ENCODE peak calls at places on chromosomes 1 and 21, in four cellular contexts. G is SW480, W is fibroblast of lung, A is amygdala. O is an unnamed sample.
A peak's percentile ranks its signal among the peaks of the same experiment; 100 is the strongest.

GRCh38 chr1:115283249-115283648 is 54.8 kb downstream of the NGF start:
- DNase-seq in G (no peak), W (no peak), A (no peak), O (no peak)

GRCh38 chr1:143698016-143698415 is 273.8 kb downstream of the FAM72C start:
- DNase-seq in G (peak; percentile 69), W (no peak), A (no peak), O (no peak)

GRCh38 chr1:209411491-209411929 is 172.0 kb upstream of the CAMK1G start:
- DNase-seq in G (no peak), W (peak; percentile 65), A (no peak), O (no peak)

GRCh38 chr1:110337704-110338199 is 1.4 kb upstream of the RBM15 start:
- DNase-seq in G (peak; percentile 63), W (no peak), A (no peak), O (peak; percentile 18)

GRCh38 chr1:29673669-29674624 is 437.6 kb downstream of the PTPRU start:
- DNase-seq in G (no peak), W (no peak), A (no peak), O (no peak)

GRCh38 chr21:35149698-35150097 is 100.6 kb upstream of the RUNX1 start:
- DNase-seq in G (no peak), W (peak; percentile 90), A (no peak), O (no peak)

GRCh38 chr21:14684071-14684470 is 138.0 kb upstream of the SAMSN1 start:
- DNase-seq in G (no peak), W (no peak), A (no peak), O (no peak)

GRCh38 chr1:3695326-3696217 is 43.3 kb downstream of the TP73 start:
- DNase-seq in G (no peak), W (peak; percentile 11), A (no peak), O (no peak)

GRCh38 chr1:23116921-23117699 is 51.5 kb downstream of the LUZP1 start:
- DNase-seq in G (no peak), W (no peak), A (no peak), O (no peak)

GRCh38 chr1:101119289-101119688 is 93.7 kb upstream of the DPH5 start:
- DNase-seq in G (no peak), W (no peak), A (no peak), O (no peak)

GRCh38 chr21:45886610-45887026 is 95.0 kb upstream of the COL6A1 start:
- DNase-seq in G (no peak), W (no peak), A (no peak), O (no peak)

GRCh38 chr1:189269011-189269410 is 1208.7 kb downstream of the BRINP3 start:
- DNase-seq in G (no peak), W (peak; percentile 37), A (no peak), O (no peak)

GRCh38 chr1:244049142-244049968 is 1.7 kb upstream of the ZBTB18 start:
- DNase-seq in G (peak; percentile 24), W (peak; percentile 23), A (no peak), O (peak; percentile 45)

GRCh38 chr1:145872421-145872891 is 13.2 kb downstream of the ANKRD35 start:
- DNase-seq in G (no peak), W (no peak), A (no peak), O (no peak)

GRCh38 chr1:234610061-234610581 is at the start of gene IRF2BP2:
- DNase-seq in G (peak; percentile 85), W (peak; percentile 78), A (peak; percentile 22), O (peak; percentile 74)

GRCh38 chr1:84090447-84091244 is 53.4 kb upstream of the PRKACB start:
- DNase-seq in G (no peak), W (no peak), A (no peak), O (no peak)

GRCh38 chr1:205091043-205091740 is 6.9 kb upstream of the TMEM81 start:
- DNase-seq in G (no peak), W (no peak), A (no peak), O (no peak)

GRCh38 chr1:29398431-29398830 is 162.1 kb downstream of the PTPRU start:
- DNase-seq in G (peak; percentile 50), W (peak; percentile 73), A (no peak), O (no peak)

GRCh38 chr1:225470691-225471452 is 43.0 kb upstream of the LBR start:
- DNase-seq in G (no peak), W (no peak), A (no peak), O (no peak)

GRCh38 chr21:17775431-17776126 is 43.6 kb downstream of the C21orf91 start:
- DNase-seq in G (no peak), W (no peak), A (no peak), O (peak; percentile 23)

GRCh38 chr1:159008744-159009188 is 941 bp upstream of the IFI16 start:
- DNase-seq in G (no peak), W (no peak), A (no peak), O (no peak)

GRCh38 chr21:38913120-38913975 is 107.6 kb downstream of the ETS2 start:
- DNase-seq in G (peak; percentile 96), W (peak; percentile 76), A (no peak), O (no peak)

GRCh38 chr1:92922378-92923035 is 38.8 kb downstream of the DIPK1A start:
- DNase-seq in G (no peak), W (peak; percentile 81), A (no peak), O (no peak)

GRCh38 chr1:86503477-86504129 is 34.9 kb downstream of the CLCA1 start:
- DNase-seq in G (no peak), W (no peak), A (no peak), O (no peak)

GRCh38 chr1:54347955-54348699 is 58.1 kb downstream of the SSBP3 start:
- DNase-seq in G (peak; percentile 42), W (no peak), A (no peak), O (no peak)

GRCh38 chr21:31665397-31665796 is 5.9 kb downstream of the SOD1 start:
- DNase-seq in G (no peak), W (peak; percentile 30), A (no peak), O (no peak)

GRCh38 chr1:157626099-157626498 is 28.2 kb upstream of the FCRL4 start:
- DNase-seq in G (peak; percentile 12), W (no peak), A (no peak), O (no peak)

GRCh38 chr21:24658926-24659325 is 948.4 kb downstream of the MRPL39 start:
- DNase-seq in G (no peak), W (no peak), A (no peak), O (no peak)

GRCh38 chr1:156471496-156472490 is 28.8 kb downstream of the MEF2D start:
- DNase-seq in G (peak; percentile 20), W (no peak), A (no peak), O (no peak)

GRCh38 chr1:30668026-30668425 is 55.4 kb downstream of the MATN1 start:
- DNase-seq in G (peak; percentile 19), W (peak; percentile 36), A (no peak), O (no peak)

GRCh38 chr1:6627031-6627430 is 2.4 kb downstream of the THAP3 start:
- DNase-seq in G (no peak), W (no peak), A (no peak), O (no peak)

GRCh38 chr1:89995595-89996397 is 886 bp downstream of the ZNF326 start:
- DNase-seq in G (peak; percentile 55), W (peak; percentile 35), A (no peak), O (no peak)

GRCh38 chr1:72326494-72326893 is 44.2 kb upstream of the NEGR1 start:
- DNase-seq in G (no peak), W (no peak), A (no peak), O (no peak)

GRCh38 chr1:183877321-183877720 is 72.4 kb downstream of the RGL1 start:
- DNase-seq in G (no peak), W (peak; percentile 66), A (no peak), O (no peak)

GRCh38 chr1:97920275-97920831 is 481 bp downstream of the DPYD start:
- DNase-seq in G (peak; percentile 16), W (peak; percentile 32), A (no peak), O (peak; percentile 56)

GRCh38 chr1:28577052-28577678 is 14.9 kb upstream of the RAB42 start:
- DNase-seq in G (no peak), W (no peak), A (no peak), O (no peak)